ENCODE peak calls at places on chromosomes 13 and 19, in seven cellular contexts. L is NCI-H226; H is cortex of kidney; F is epithelial cell of esophagus; P is activated CD4-positive, alpha-beta memory T cell treated with anti-CD3 and anti-CD28 coated beads, Interleukin-2, amount 10 ng/mL, durations not matched to agents 7 days and 5 days; D is AG10803; Y is H9. U is an unnamed sample.

GRCh38 chr19:18233224-18233825 is 7.1 kb upstream of the PDE4C start:
- DNase-seq in Y (peak; percentile 86), H (no peak), P (peak; percentile 66), F (peak; percentile 63), L (peak; percentile 58), D (no peak), U (no peak)

GRCh38 chr19:45528744-45529453 is 21.6 kb downstream of the VASP start:
- DNase-seq in F (peak; percentile 92), D (no peak), L (no peak), H (no peak), Y (peak; percentile 95), P (no peak), U (peak; percentile 87)

GRCh38 chr19:13015361-13016231 is 20.3 kb downstream of the NFIX start:
- DNase-seq in D (peak; percentile 78), Y (peak; percentile 69), L (no peak), H (no peak), P (no peak), F (no peak), U (no peak)

GRCh38 chr13:33676700-33677048 is 141.3 kb upstream of the RFC3 start:
- DNase-seq in H (no peak), L (no peak), Y (no peak), D (peak; percentile 32), F (peak; percentile 76), P (peak; percentile 45), U (no peak)

GRCh38 chr19:36837902-36838783 is at the start of gene ZNF790:
- DNase-seq in P (peak; percentile 87), Y (peak; percentile 90), L (peak; percentile 72), F (peak; percentile 91), D (peak; percentile 92), H (peak; percentile 22), U (peak; percentile 76)

GRCh38 chr13:67133476-67133875 is 96.7 kb downstream of the PCDH9 start:
- DNase-seq in L (peak; percentile 37), D (no peak), H (no peak), P (no peak), Y (no peak), F (no peak), U (no peak)

GRCh38 chr13:97307882-97308624 is 85.9 kb downstream of the MBNL2 start:
- DNase-seq in L (peak; percentile 70), F (peak; percentile 52), H (no peak), Y (no peak), D (peak; percentile 82), P (no peak), U (no peak)

GRCh38 chr13:45792827-45793303 is 58.7 kb downstream of the SIAH3 start:
- DNase-seq in L (no peak), F (no peak), P (no peak), Y (no peak), D (no peak), H (no peak), U (no peak)

GRCh38 chr19:590396-590745 is 690 bp downstream of the HCN2 start:
- DNase-seq in Y (no peak), D (no peak), F (peak; percentile 59), L (peak; percentile 34), H (no peak), P (peak; percentile 33), U (no peak)